ENCODE peak calls at places on chromosomes 16 and 17, in seven cellular contexts. G is NCI-H2081; N is type B pancreatic cell; X is ascending aorta; H is NT2/D1; S is ureter; W is CD8-positive, alpha-beta T cell. I is an unnamed sample.

GRCh38 chr17:76078859-76079576 is at the start of gene ZACN:
- DNase-seq in S (no peak), X (no peak), H (no peak), N (no peak), W (no peak), G (peak; percentile 56), I (no peak)

GRCh38 chr17:30961213-30962188 is 9.3 kb upstream of the RNF135 start:
- DNase-seq in W (no peak), G (no peak), N (no peak), S (no peak), X (peak; percentile 56), H (no peak), I (no peak)

GRCh38 chr17:59154721-59155438 is at the start of gene SKA2:
- DNase-seq in S (no peak), W (peak; percentile 98), H (peak; percentile 96), G (peak; percentile 100), N (peak; percentile 97), X (no peak), I (peak; percentile 98)

GRCh38 chr16:52450241-52450640 is 96.7 kb downstream of the TOX3 start:
- DNase-seq in W (no peak), N (no peak), S (no peak), G (no peak), H (no peak), X (no peak), I (no peak)

GRCh38 chr16:57304169-57305061 is 19.9 kb upstream of the PLLP start:
- DNase-seq in N (no peak), S (no peak), W (no peak), G (no peak), X (peak; percentile 96), H (no peak), I (peak; percentile 80)

GRCh38 chr17:7098802-7099459 is 15.7 kb downstream of the ASGR2 start:
- DNase-seq in H (no peak), W (no peak), S (no peak), X (no peak), G (no peak), N (no peak), I (no peak)

GRCh38 chr17:55794681-55795080 is 43.8 kb downstream of the PCTP start:
- DNase-seq in G (peak; percentile 29), X (no peak), N (no peak), S (no peak), H (no peak), W (no peak), I (no peak)

GRCh38 chr16:55264949-55265348 is 59.1 kb upstream of the IRX6 start:
- DNase-seq in G (peak; percentile 6), W (no peak), N (no peak), S (no peak), H (no peak), X (no peak), I (no peak)

GRCh38 chr16:1991135-1991551 is 1.4 kb downstream of the SYNGR3 start:
- DNase-seq in N (no peak), W (peak; percentile 72), X (no peak), G (no peak), H (no peak), S (no peak), I (no peak)

GRCh38 chr16:10752843-10753523 is 9.3 kb downstream of the NUBP1 start:
- DNase-seq in H (no peak), N (no peak), G (no peak), S (no peak), X (peak; percentile 79), W (peak; percentile 11), I (no peak)

GRCh38 chr17:17075037-17075755 is 32.9 kb downstream of the MPRIP start:
- DNase-seq in X (no peak), S (no peak), W (no peak), H (no peak), G (no peak), N (no peak), I (no peak)

GRCh38 chr17:1122681-1123396 is 56.9 kb downstream of the ABR start:
- DNase-seq in G (peak; percentile 44), W (peak; percentile 69), X (peak; percentile 91), N (no peak), S (peak; percentile 90), H (no peak), I (peak; percentile 87)

GRCh38 chr16:2915196-2915929 is 3.6 kb downstream of the FLYWCH1 start:
- DNase-seq in S (no peak), N (no peak), G (no peak), W (no peak), X (no peak), H (no peak), I (no peak)

GRCh38 chr16:23196577-23196976 is 14.0 kb downstream of the SCNN1G start:
- DNase-seq in N (no peak), S (no peak), X (no peak), G (peak; percentile 10), W (no peak), H (no peak), I (no peak)

GRCh38 chr16:22623351-22623781 is 112.7 kb downstream of the NPIPB5 start:
- DNase-seq in S (no peak), N (no peak), H (no peak), X (no peak), W (no peak), G (no peak), I (peak; percentile 76)

GRCh38 chr16:15966420-15967222 is 17.2 kb downstream of the ABCC1 start:
- DNase-seq in G (no peak), N (no peak), H (no peak), X (no peak), W (no peak), S (no peak), I (peak; percentile 83)

GRCh38 chr17:78253946-78254672 is 22.7 kb downstream of the TMEM235 start:
- DNase-seq in H (peak; percentile 87), S (peak; percentile 86), G (peak; percentile 92), N (peak; percentile 94), X (peak; percentile 91), W (peak; percentile 79), I (peak; percentile 70)

GRCh38 chr16:14491831-14492529 is 138.1 kb downstream of the PARN start:
- DNase-seq in X (no peak), G (no peak), S (no peak), N (no peak), H (no peak), W (no peak), I (no peak)

GRCh38 chr16:79698341-79698753 is 97.8 kb upstream of the MAF start:
- DNase-seq in N (no peak), W (no peak), S (no peak), G (no peak), H (no peak), X (peak; percentile 65), I (no peak)

GRCh38 chr16:27819881-27820610 is 243.5 kb downstream of the GSG1L start:
- DNase-seq in S (no peak), N (no peak), H (no peak), G (no peak), X (no peak), W (no peak), I (no peak)

GRCh38 chr16:84823926-84824325 is 4.1 kb downstream of the CRISPLD2 start:
- DNase-seq in G (no peak), N (no peak), H (no peak), W (no peak), X (no peak), S (no peak), I (no peak)

GRCh38 chr17:74430706-74431567 is 951 bp upstream of the GPRC5C start:
- DNase-seq in W (no peak), N (peak; percentile 84), G (peak; percentile 85), X (peak; percentile 93), H (no peak), S (peak; percentile 95), I (peak; percentile 83)

GRCh38 chr16:30665155-30665829 is 7.1 kb downstream of the FBRS start:
- DNase-seq in G (no peak), W (no peak), H (no peak), S (no peak), X (no peak), N (no peak), I (no peak)

GRCh38 chr17:2867441-2868424 is 71.5 kb downstream of the RAP1GAP2 start:
- DNase-seq in W (no peak), N (no peak), H (peak; percentile 70), S (no peak), X (no peak), G (no peak), I (no peak)

GRCh38 chr16:78647019-78647418 is 547.6 kb downstream of the WWOX start:
- DNase-seq in W (no peak), X (no peak), H (no peak), G (no peak), S (no peak), N (no peak), I (no peak)